ENCODE peak calls at places on chromosome 21, in four cellular contexts. One of them, this sample, is unnamed.

GRCh38 chr21:29181799-29182470 is 51.5 kb downstream of the MAP3K7CL start:
- DNase-seq in lower lobe of right lung: no peak
- DNase-seq in AG09309: peak
- DNase-seq in HFF-Myc: peak
- DNase-seq in this sample: peak

GRCh38 chr21:14923468-14923867 is 141.3 kb downstream of the NRIP1 start:
- DNase-seq in lower lobe of right lung: no peak
- DNase-seq in AG09309: no peak
- DNase-seq in HFF-Myc: no peak
- DNase-seq in this sample: peak

GRCh38 chr21:46556802-46557201 is 48.1 kb downstream of the S100B start:
- DNase-seq in lower lobe of right lung: no peak
- DNase-seq in HFF-Myc: no peak
- DNase-seq in AG09309: no peak
- DNase-seq in this sample: no peak

GRCh38 chr21:23223882-23224281 is 2225.7 kb downstream of the NCAM2 start:
- DNase-seq in HFF-Myc: no peak
- DNase-seq in lower lobe of right lung: no peak
- DNase-seq in AG09309: no peak
- DNase-seq in this sample: no peak

GRCh38 chr21:16320110-16320509 is 590.3 kb downstream of the USP25 start:
- DNase-seq in HFF-Myc: no peak
- DNase-seq in AG09309: no peak
- DNase-seq in lower lobe of right lung: no peak
- DNase-seq in this sample: no peak

GRCh38 chr21:32329331-32329730 is 30.7 kb downstream of the MRAP start:
- DNase-seq in HFF-Myc: no peak
- DNase-seq in AG09309: no peak
- DNase-seq in lower lobe of right lung: no peak
- DNase-seq in this sample: no peak

GRCh38 chr21:19557046-19557445 is 1153.5 kb upstream of the TMPRSS15 start:
- DNase-seq in HFF-Myc: no peak
- DNase-seq in AG09309: no peak
- DNase-seq in lower lobe of right lung: no peak
- DNase-seq in this sample: no peak

GRCh38 chr21:39911286-39911685 is 44.0 kb downstream of the PCP4 start:
- DNase-seq in lower lobe of right lung: no peak
- DNase-seq in AG09309: no peak
- DNase-seq in HFF-Myc: no peak
- DNase-seq in this sample: no peak

GRCh38 chr21:31382060-31382459 is 38.0 kb upstream of the TIAM1 start:
- DNase-seq in lower lobe of right lung: no peak
- DNase-seq in HFF-Myc: no peak
- DNase-seq in AG09309: no peak
- DNase-seq in this sample: no peak

GRCh38 chr21:28177008-28177603 is 815.6 kb downstream of the LTN1 start:
- DNase-seq in HFF-Myc: no peak
- DNase-seq in AG09309: no peak
- DNase-seq in lower lobe of right lung: no peak
- DNase-seq in this sample: no peak

GRCh38 chr21:15441060-15441493 is 288.7 kb upstream of the USP25 start:
- DNase-seq in lower lobe of right lung: no peak
- DNase-seq in AG09309: no peak
- DNase-seq in HFF-Myc: no peak
- DNase-seq in this sample: no peak

GRCh38 chr21:31505975-31506374 is 153.5 kb upstream of the SOD1 start:
- DNase-seq in HFF-Myc: no peak
- DNase-seq in lower lobe of right lung: no peak
- DNase-seq in AG09309: no peak
- DNase-seq in this sample: no peak

GRCh38 chr21:31529406-31529805 is 130.1 kb upstream of the SOD1 start:
- DNase-seq in lower lobe of right lung: no peak
- DNase-seq in HFF-Myc: no peak
- DNase-seq in AG09309: no peak
- DNase-seq in this sample: no peak

GRCh38 chr21:28256420-28256831 is 736.3 kb downstream of the LTN1 start:
- DNase-seq in AG09309: no peak
- DNase-seq in lower lobe of right lung: no peak
- DNase-seq in HFF-Myc: no peak
- DNase-seq in this sample: no peak

GRCh38 chr21:15682182-15682895 is 47.4 kb upstream of the USP25 start:
- DNase-seq in HFF-Myc: peak
- DNase-seq in lower lobe of right lung: no peak
- DNase-seq in AG09309: peak
- DNase-seq in this sample: peak

GRCh38 chr21:20259035-20259867 is 739.0 kb upstream of the NCAM2 start:
- DNase-seq in AG09309: no peak
- DNase-seq in lower lobe of right lung: no peak
- DNase-seq in HFF-Myc: no peak
- DNase-seq in this sample: no peak

GRCh38 chr21:16264314-16264713 is 534.5 kb downstream of the USP25 start:
- DNase-seq in lower lobe of right lung: no peak
- DNase-seq in HFF-Myc: no peak
- DNase-seq in AG09309: no peak
- DNase-seq in this sample: no peak

GRCh38 chr21:15283789-15284188 is 219.0 kb upstream of the NRIP1 start:
- DNase-seq in lower lobe of right lung: no peak
- DNase-seq in HFF-Myc: no peak
- DNase-seq in AG09309: no peak
- DNase-seq in this sample: no peak

GRCh38 chr21:20997308-20997632 is 939 bp upstream of the NCAM2 start:
- DNase-seq in AG09309: no peak
- DNase-seq in lower lobe of right lung: no peak
- DNase-seq in HFF-Myc: no peak
- DNase-seq in this sample: no peak

GRCh38 chr21:46056450-46056903 is 41.4 kb upstream of the COL6A2 start:
- DNase-seq in HFF-Myc: no peak
- DNase-seq in AG09309: peak
- DNase-seq in lower lobe of right lung: peak
- DNase-seq in this sample: peak

GRCh38 chr21:32350981-32351380 is 41.8 kb downstream of the URB1 start:
- DNase-seq in lower lobe of right lung: no peak
- DNase-seq in HFF-Myc: no peak
- DNase-seq in AG09309: no peak
- DNase-seq in this sample: no peak

GRCh38 chr21:20404915-20405314 is 593.3 kb upstream of the NCAM2 start:
- DNase-seq in HFF-Myc: no peak
- DNase-seq in AG09309: no peak
- DNase-seq in lower lobe of right lung: no peak
- DNase-seq in this sample: no peak

GRCh38 chr21:33388188-33388587 is 15.0 kb upstream of the IFNGR2 start:
- DNase-seq in lower lobe of right lung: no peak
- DNase-seq in HFF-Myc: no peak
- DNase-seq in AG09309: no peak
- DNase-seq in this sample: no peak

GRCh38 chr21:33384851-33385331 is 18.3 kb upstream of the IFNGR2 start:
- DNase-seq in lower lobe of right lung: no peak
- DNase-seq in HFF-Myc: no peak
- DNase-seq in AG09309: no peak
- DNase-seq in this sample: no peak

GRCh38 chr21:33386222-33386784 is 16.9 kb upstream of the IFNGR2 start:
- DNase-seq in AG09309: no peak
- DNase-seq in HFF-Myc: no peak
- DNase-seq in lower lobe of right lung: no peak
- DNase-seq in this sample: no peak

GRCh38 chr21:33380483-33380998 is 22.7 kb upstream of the IFNGR2 start:
- DNase-seq in lower lobe of right lung: peak
- DNase-seq in AG09309: peak
- DNase-seq in HFF-Myc: peak
- DNase-seq in this sample: peak

GRCh38 chr21:33383056-33383888 is 19.9 kb upstream of the IFNGR2 start:
- DNase-seq in AG09309: no peak
- DNase-seq in HFF-Myc: peak
- DNase-seq in lower lobe of right lung: peak
- DNase-seq in this sample: no peak
- H3K4me3 ChIP-seq in AG09309: peak
- H3K4me3 ChIP-seq in HFF-Myc: no peak
- H3K4me3 ChIP-seq in lower lobe of right lung: peak
- H3K4me3 ChIP-seq in this sample: no peak

GRCh38 chr21:44889625-44890337 is 16.3 kb upstream of the PTTG1IP start:
- DNase-seq in HFF-Myc: no peak
- DNase-seq in AG09309: no peak
- DNase-seq in lower lobe of right lung: peak
- DNase-seq in this sample: no peak
- H3K4me3 ChIP-seq in HFF-Myc: no peak
- H3K4me3 ChIP-seq in AG09309: no peak
- H3K4me3 ChIP-seq in lower lobe of right lung: no peak
- H3K4me3 ChIP-seq in this sample: no peak

GRCh38 chr21:42590431-42591131 is 62.8 kb upstream of the PDE9A start:
- DNase-seq in HFF-Myc: no peak
- DNase-seq in lower lobe of right lung: no peak
- DNase-seq in AG09309: no peak
- DNase-seq in this sample: no peak
- H3K4me3 ChIP-seq in HFF-Myc: no peak
- H3K4me3 ChIP-seq in lower lobe of right lung: no peak
- H3K4me3 ChIP-seq in AG09309: no peak
- H3K4me3 ChIP-seq in this sample: no peak

GRCh38 chr21:37364722-37365121 is 1.9 kb upstream of the DYRK1A start:
- DNase-seq in HFF-Myc: no peak
- DNase-seq in AG09309: no peak
- DNase-seq in lower lobe of right lung: no peak
- DNase-seq in this sample: no peak
- H3K4me3 ChIP-seq in HFF-Myc: no peak
- H3K4me3 ChIP-seq in AG09309: no peak
- H3K4me3 ChIP-seq in lower lobe of right lung: peak
- H3K4me3 ChIP-seq in this sample: no peak

DNA sequence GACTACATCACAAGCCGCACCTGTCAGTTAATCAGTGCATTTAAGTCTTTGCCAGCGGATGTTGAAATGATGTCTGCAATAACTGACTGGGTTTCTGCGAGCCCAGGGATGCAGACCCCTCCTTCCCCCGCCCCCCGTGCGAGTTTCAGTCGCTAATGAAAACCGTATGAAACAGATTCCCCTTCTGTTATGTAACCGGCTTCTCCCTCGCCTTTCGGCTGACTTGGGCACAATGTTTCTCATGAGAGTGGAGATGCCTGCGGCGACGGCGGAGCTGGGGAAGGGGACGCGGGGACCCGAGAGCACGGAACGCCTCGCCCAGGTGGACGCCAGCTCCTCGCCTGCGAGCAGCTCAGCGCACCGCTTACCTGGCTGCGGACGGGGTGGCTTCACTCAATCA is 741 bp downstream of the KCNJ6 start:
- DNase-seq in lower lobe of right lung: no peak
- DNase-seq in HFF-Myc: no peak
- DNase-seq in AG09309: no peak
- DNase-seq in this sample: no peak
- H3K4me3 ChIP-seq in lower lobe of right lung: peak
- H3K4me3 ChIP-seq in HFF-Myc: no peak
- H3K4me3 ChIP-seq in AG09309: no peak
- H3K4me3 ChIP-seq in this sample: peak

DNA sequence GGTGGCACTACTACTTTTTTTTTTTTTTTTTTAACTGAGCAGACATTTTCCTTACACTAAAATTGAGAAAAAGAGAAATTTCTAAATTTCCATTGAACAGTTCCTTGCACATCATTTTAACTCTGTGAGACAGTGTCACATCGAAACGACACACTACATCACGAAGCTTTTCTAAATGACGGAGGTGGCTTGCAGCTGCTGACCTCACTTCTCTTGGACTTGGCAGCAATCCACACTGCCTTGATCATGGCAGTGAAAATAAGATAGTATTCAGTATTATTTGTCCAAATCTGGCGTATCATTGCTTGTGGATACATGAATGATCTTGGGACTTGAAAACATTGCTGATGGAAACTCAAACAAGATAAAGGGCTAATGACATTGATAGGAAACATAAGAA is 80.3 kb upstream of the CYYR1 start:
- DNase-seq in AG09309: no peak
- DNase-seq in HFF-Myc: no peak
- DNase-seq in lower lobe of right lung: no peak
- DNase-seq in this sample: no peak
- H3K4me3 ChIP-seq in AG09309: no peak
- H3K4me3 ChIP-seq in HFF-Myc: no peak
- H3K4me3 ChIP-seq in lower lobe of right lung: no peak
- H3K4me3 ChIP-seq in this sample: no peak

DNA sequence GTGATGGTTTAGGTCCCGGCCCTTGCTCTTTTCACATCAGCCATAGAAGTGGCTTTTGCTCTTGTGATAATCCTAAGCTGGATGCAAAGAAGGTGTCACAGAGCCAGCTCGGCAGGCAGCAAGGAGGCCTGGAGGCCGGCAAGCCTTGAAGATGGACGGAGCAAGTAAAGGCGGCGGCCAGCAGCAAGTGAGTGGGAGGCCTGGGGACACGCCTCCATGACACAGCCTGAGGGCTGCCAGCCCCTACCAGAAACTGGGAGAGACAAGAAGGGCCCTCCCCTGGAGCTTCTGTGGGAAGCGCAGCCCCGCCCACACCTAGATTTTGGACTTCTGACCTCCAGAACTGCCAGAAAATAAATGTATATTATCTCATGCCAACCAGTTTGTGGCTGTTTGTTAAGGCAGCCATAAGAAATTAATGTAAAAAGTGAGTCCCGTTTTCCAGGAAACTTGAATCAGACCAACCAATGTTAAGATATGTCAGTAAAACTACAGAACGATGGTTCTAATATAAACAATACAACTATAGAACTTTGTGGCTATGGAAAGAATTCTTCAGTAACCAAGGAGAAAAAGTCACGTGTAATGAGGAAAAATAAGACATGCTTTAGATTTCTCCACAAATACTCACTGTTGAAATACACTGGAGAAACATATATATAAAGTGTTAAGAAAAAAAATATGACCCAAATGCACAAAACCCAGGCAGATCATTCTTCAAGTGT is 49.9 kb downstream of the BACE2 start:
- DNase-seq in HFF-Myc: no peak
- DNase-seq in AG09309: peak
- DNase-seq in lower lobe of right lung: no peak
- DNase-seq in this sample: peak
- H3K4me3 ChIP-seq in HFF-Myc: no peak
- H3K4me3 ChIP-seq in AG09309: no peak
- H3K4me3 ChIP-seq in lower lobe of right lung: no peak
- H3K4me3 ChIP-seq in this sample: no peak

GRCh38 chr21:44873356-44874239 is at the start of gene PTTG1IP:
- DNase-seq in AG09309: peak
- DNase-seq in HFF-Myc: peak
- DNase-seq in lower lobe of right lung: peak
- DNase-seq in this sample: peak

GRCh38 chr21:44874240-44874496 is 678 bp upstream of the PTTG1IP start:
- DNase-seq in AG09309: no peak
- DNase-seq in HFF-Myc: no peak
- DNase-seq in lower lobe of right lung: no peak
- DNase-seq in this sample: no peak

GRCh38 chr21:44874497-44875331 is 1.2 kb upstream of the PTTG1IP start:
- DNase-seq in AG09309: no peak
- DNase-seq in lower lobe of right lung: peak
- DNase-seq in HFF-Myc: no peak
- DNase-seq in this sample: no peak

GRCh38 chr21:44876849-44877575 is 3.5 kb upstream of the PTTG1IP start:
- DNase-seq in lower lobe of right lung: no peak
- DNase-seq in HFF-Myc: no peak
- DNase-seq in AG09309: no peak
- DNase-seq in this sample: no peak

GRCh38 chr21:44875341-44875740 is 1.9 kb upstream of the PTTG1IP start:
- DNase-seq in lower lobe of right lung: no peak
- DNase-seq in AG09309: no peak
- DNase-seq in HFF-Myc: no peak
- DNase-seq in this sample: no peak
- H3K4me3 ChIP-seq in lower lobe of right lung: peak
- H3K4me3 ChIP-seq in AG09309: peak
- H3K4me3 ChIP-seq in HFF-Myc: no peak
- H3K4me3 ChIP-seq in this sample: no peak

GRCh38 chr21:17580319-17580718 is 32.4 kb downstream of the BTG3 start:
- DNase-seq in HFF-Myc: no peak
- DNase-seq in AG09309: no peak
- DNase-seq in lower lobe of right lung: no peak
- DNase-seq in this sample: no peak
- H3K4me3 ChIP-seq in HFF-Myc: no peak
- H3K4me3 ChIP-seq in AG09309: no peak
- H3K4me3 ChIP-seq in lower lobe of right lung: no peak
- H3K4me3 ChIP-seq in this sample: no peak